ENCODE peak calls at places on chromosomes 1 and 21, in four cellular contexts. M is Caco-2; E is effector memory CD4-positive, alpha-beta T cell; W is ovary. R is an unnamed sample.

GRCh38 chr1:64162151-64162550 is 41.3 kb upstream of the UBE2U start:
- DNase-seq in E (no peak), M (no peak), W (no peak), R (no peak)

GRCh38 chr1:206905295-206906164 is 8.3 kb downstream of the IL24 start:
- DNase-seq in M (no peak), W (no peak), E (no peak), R (peak; percentile 76)

GRCh38 chr1:31989964-31990363 is 23.7 kb upstream of the KHDRBS1 start:
- DNase-seq in E (no peak), M (no peak), W (no peak), R (no peak)

GRCh38 chr1:171740987-171741871 is 636 bp downstream of the VAMP4 start:
- DNase-seq in E (peak; percentile 4), W (peak; percentile 47), M (peak; percentile 41), R (peak; percentile 42)

GRCh38 chr1:59477286-59477685 is 180.4 kb downstream of the FGGY start:
- DNase-seq in M (no peak), E (no peak), W (no peak), R (peak; percentile 88)

GRCh38 chr1:51283977-51284376 is 46.4 kb downstream of the TTC39A start:
- DNase-seq in E (no peak), W (no peak), M (no peak), R (no peak)

GRCh38 chr1:223010552-223011229 is 132.4 kb downstream of the TLR5 start:
- DNase-seq in M (no peak), W (no peak), E (no peak), R (no peak)

GRCh38 chr1:222096883-222097282 is 355.0 kb upstream of the DUSP10 start:
- DNase-seq in E (no peak), W (no peak), M (no peak), R (no peak)

GRCh38 chr1:71312545-71312944 is 231.7 kb upstream of the ZRANB2 start:
- DNase-seq in W (no peak), M (no peak), E (no peak), R (no peak)

GRCh38 chr21:27157097-27157496 is 190.2 kb upstream of the ADAMTS5 start:
- DNase-seq in W (no peak), M (no peak), E (no peak), R (no peak)

GRCh38 chr21:27158967-27159366 is 192.1 kb upstream of the ADAMTS5 start:
- DNase-seq in W (no peak), E (no peak), M (no peak), R (no peak)

GRCh38 chr21:27155130-27155500 is 188.2 kb upstream of the ADAMTS5 start:
- DNase-seq in W (no peak), E (no peak), M (no peak), R (no peak)

GRCh38 chr21:27154451-27155129 is 187.7 kb upstream of the ADAMTS5 start:
- DNase-seq in W (peak; percentile 57), M (no peak), E (no peak), R (no peak)

GRCh38 chr21:27156666-27157065 is 189.8 kb upstream of the ADAMTS5 start:
- DNase-seq in E (no peak), M (no peak), W (no peak), R (no peak)
- H3K9me3 ChIP-seq in E (no peaks in the 10 kb centered on the region), M (no peaks in the 10 kb centered on the region), W (no peaks in the 10 kb centered on the region), R (no peaks in the 10 kb centered on the region)

DNA sequence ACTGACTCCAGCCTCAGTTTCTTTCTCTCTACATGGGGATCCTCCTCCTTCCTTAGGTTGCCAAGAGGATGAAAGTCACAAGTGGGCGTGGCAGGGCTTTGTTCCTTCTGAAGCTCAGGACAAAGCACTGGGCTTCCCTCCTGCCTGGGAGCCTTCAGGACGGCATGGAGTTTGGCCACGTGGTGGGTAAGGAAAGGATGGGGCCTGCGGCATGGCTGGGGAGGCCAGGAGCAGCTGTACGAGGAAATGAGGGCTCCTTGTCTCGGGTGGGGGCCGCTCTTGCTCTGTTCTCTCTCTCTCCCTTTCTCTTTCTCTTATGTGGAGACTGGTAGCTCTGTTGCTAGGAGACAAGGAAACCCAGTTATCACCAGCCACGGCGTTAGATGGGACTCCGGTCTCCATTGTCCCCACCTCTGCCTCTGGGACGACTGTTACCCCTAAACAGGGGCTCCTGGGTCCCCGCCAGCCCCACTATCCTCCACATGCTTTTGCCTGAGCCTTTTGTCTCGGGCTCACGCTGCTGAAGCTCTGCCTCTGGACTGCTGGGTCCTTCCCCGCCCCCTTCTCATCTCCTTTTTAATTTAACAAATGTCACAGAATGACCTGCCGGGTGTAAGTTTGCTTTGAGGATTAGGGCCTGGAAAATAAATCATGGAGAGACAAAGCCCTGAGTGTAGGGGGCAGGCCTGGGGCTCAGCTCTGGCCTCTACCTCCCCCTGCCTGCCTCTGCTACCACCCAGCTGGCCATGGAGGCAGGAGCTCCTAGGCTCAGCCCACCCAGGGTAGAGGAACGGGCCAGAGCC is 39.4 kb downstream of the LRP8 start:
- DNase-seq in E (no peak), M (no peak), W (no peak), R (no peak)
- H3K9me3 ChIP-seq in E (no peaks in the 10 kb centered on the region), M (no peaks in the 10 kb centered on the region), W (no peaks in the 10 kb centered on the region), R (no peaks in the 10 kb centered on the region)

GRCh38 chr1:1434812-1435093 is 737 bp upstream of the VWA1 start:
- DNase-seq in M (no peak), E (no peak), W (no peak), R (no peak)
- H3K9me3 ChIP-seq in M (no peaks in the 10 kb centered on the region), E (no peaks in the 10 kb centered on the region), W (no peaks in the 10 kb centered on the region), R (no peaks in the 10 kb centered on the region)

GRCh38 chr21:24112020-24112419 is 1495.3 kb downstream of the MRPL39 start:
- DNase-seq in E (no peak), W (no peak), M (no peak), R (no peak)
- H3K9me3 ChIP-seq in E (no peaks in the 10 kb centered on the region), W (no peaks in the 10 kb centered on the region), M (no peaks in the 10 kb centered on the region), R (no peaks in the 10 kb centered on the region)

GRCh38 chr1:2871246-2871815 is 69.8 kb upstream of the TTC34 start:
- DNase-seq in E (no peak), W (no peak), M (no peak), R (no peak)
- H3K9me3 ChIP-seq in E (peaks cover 6% of the 10 kb centered on the region), W (no peaks in the 10 kb centered on the region), M (no peaks in the 10 kb centered on the region), R (peaks cover 3% of the 10 kb centered on the region)

GRCh38 chr1:247096544-247096943 is 7.6 kb downstream of the ZNF669 start:
- DNase-seq in M (no peak), E (no peak), W (no peak), R (no peak)

GRCh38 chr1:247096958-247097357 is 7.2 kb downstream of the ZNF669 start:
- DNase-seq in W (no peak), M (no peak), E (no peak), R (no peak)

GRCh38 chr1:247100676-247101279 is 3.4 kb downstream of the ZNF669 start:
- DNase-seq in E (no peak), M (no peak), W (no peak), R (no peak)

GRCh38 chr1:247090455-247090854 is 11.8 kb upstream of the ZNF670 start:
- DNase-seq in W (no peak), E (no peak), M (no peak), R (no peak)

GRCh38 chr1:247096112-247096511 is 8.0 kb downstream of the ZNF669 start:
- DNase-seq in E (no peak), W (no peak), M (no peak), R (no peak)
- H3K9me3 ChIP-seq in E (peaks cover 20% of the 10 kb centered on the region), W (no peaks in the 10 kb centered on the region), M (peaks cover 21% of the 10 kb centered on the region), R (peaks cover 29% of the 10 kb centered on the region)

GRCh38 chr1:89786628-89787214 is 34.1 kb upstream of the LRRC8D start:
- DNase-seq in E (no peak), M (no peak), W (no peak), R (no peak)
- H3K9me3 ChIP-seq in E (no peaks in the 10 kb centered on the region), M (no peaks in the 10 kb centered on the region), W (no peaks in the 10 kb centered on the region), R (no peaks in the 10 kb centered on the region)

GRCh38 chr1:49576327-49576901 is 447.3 kb downstream of the AGBL4 start:
- DNase-seq in M (no peak), E (no peak), W (no peak), R (no peak)
- H3K9me3 ChIP-seq in M (no peaks in the 10 kb centered on the region), E (no peaks in the 10 kb centered on the region), W (no peaks in the 10 kb centered on the region), R (no peaks in the 10 kb centered on the region)